ENCODE peak calls at places on chromosomes 2 and 18, in six cellular contexts. One of them, this sample, is unnamed.

GRCh38 chr2:121246704-121247255 is 38.2 kb downstream of the TFCP2L1 start:
- DNase-seq in right lobe of liver: no peak
- DNase-seq in testis: no peak
- DNase-seq in thyroid gland: no peak
- DNase-seq in adrenal gland: no peak
- DNase-seq in stomach: no peak
- DNase-seq in this sample: no peak

GRCh38 chr18:61606759-61607158 is 273.5 kb downstream of the CDH20 start:
- DNase-seq in adrenal gland: peak; percentile 82
- DNase-seq in testis: peak; percentile 69
- DNase-seq in thyroid gland: peak; percentile 79
- DNase-seq in stomach: peak; percentile 40
- DNase-seq in right lobe of liver: peak; percentile 30
- DNase-seq in this sample: peak; percentile 57

GRCh38 chr2:44965684-44966083 is 24.2 kb downstream of the SIX3 start:
- DNase-seq in stomach: no peak
- DNase-seq in testis: no peak
- DNase-seq in adrenal gland: no peak
- DNase-seq in right lobe of liver: no peak
- DNase-seq in thyroid gland: no peak
- DNase-seq in this sample: no peak

GRCh38 chr2:121289271-121289670 is 4.3 kb upstream of the TFCP2L1 start:
- DNase-seq in adrenal gland: no peak
- DNase-seq in testis: no peak
- DNase-seq in stomach: no peak
- DNase-seq in thyroid gland: peak; percentile 44
- DNase-seq in right lobe of liver: no peak
- DNase-seq in this sample: no peak

GRCh38 chr18:14093526-14093925 is 38.7 kb downstream of the ZNF519 start:
- DNase-seq in adrenal gland: no peak
- DNase-seq in stomach: no peak
- DNase-seq in testis: no peak
- DNase-seq in thyroid gland: no peak
- DNase-seq in right lobe of liver: no peak
- DNase-seq in this sample: no peak

GRCh38 chr18:70840649-70841048 is 551.8 kb downstream of the SOCS6 start:
- DNase-seq in stomach: no peak
- DNase-seq in testis: no peak
- DNase-seq in thyroid gland: no peak
- DNase-seq in right lobe of liver: no peak
- DNase-seq in adrenal gland: no peak
- DNase-seq in this sample: no peak

GRCh38 chr2:44184106-44184505 is 15.4 kb downstream of the PPM1B start:
- DNase-seq in stomach: no peak
- DNase-seq in testis: no peak
- DNase-seq in adrenal gland: no peak
- DNase-seq in right lobe of liver: no peak
- DNase-seq in thyroid gland: no peak
- DNase-seq in this sample: no peak

GRCh38 chr2:85826990-85827878 is 61.6 kb downstream of the ST3GAL5 start:
- DNase-seq in right lobe of liver: peak; percentile 74
- DNase-seq in thyroid gland: peak; percentile 83
- DNase-seq in stomach: peak; percentile 82
- DNase-seq in testis: peak; percentile 82
- DNase-seq in adrenal gland: peak; percentile 87
- DNase-seq in this sample: peak; percentile 45

GRCh38 chr2:239946570-239947311 is 78.4 kb downstream of the NDUFA10 start:
- DNase-seq in testis: no peak
- DNase-seq in adrenal gland: no peak
- DNase-seq in stomach: no peak
- DNase-seq in right lobe of liver: no peak
- DNase-seq in thyroid gland: no peak
- DNase-seq in this sample: peak; percentile 2

GRCh38 chr18:34651586-34652369 is 58.3 kb upstream of the DTNA start:
- DNase-seq in thyroid gland: no peak
- DNase-seq in testis: no peak
- DNase-seq in stomach: no peak
- DNase-seq in right lobe of liver: no peak
- DNase-seq in adrenal gland: no peak
- DNase-seq in this sample: no peak

GRCh38 chr2:85668009-85668856 is at the start of gene SFTPB:
- DNase-seq in adrenal gland: no peak
- DNase-seq in right lobe of liver: no peak
- DNase-seq in thyroid gland: no peak
- DNase-seq in stomach: no peak
- DNase-seq in testis: no peak
- DNase-seq in this sample: no peak

GRCh38 chr18:61574665-61575064 is 241.4 kb downstream of the CDH20 start:
- DNase-seq in stomach: no peak
- DNase-seq in right lobe of liver: no peak
- DNase-seq in thyroid gland: no peak
- DNase-seq in testis: no peak
- DNase-seq in adrenal gland: no peak
- DNase-seq in this sample: no peak

GRCh38 chr2:112230371-112230770 is 24.5 kb downstream of the ZC3H8 start:
- DNase-seq in stomach: no peak
- DNase-seq in testis: no peak
- DNase-seq in right lobe of liver: no peak
- DNase-seq in adrenal gland: no peak
- DNase-seq in thyroid gland: no peak
- DNase-seq in this sample: no peak

GRCh38 chr2:191680639-191681038 is 2.7 kb downstream of the NABP1 start:
- DNase-seq in adrenal gland: no peak
- DNase-seq in testis: no peak
- DNase-seq in thyroid gland: no peak
- DNase-seq in stomach: no peak
- DNase-seq in right lobe of liver: no peak
- DNase-seq in this sample: no peak

GRCh38 chr2:199197448-199197847 is 260.3 kb downstream of the SATB2 start:
- DNase-seq in testis: no peak
- DNase-seq in stomach: no peak
- DNase-seq in right lobe of liver: no peak
- DNase-seq in thyroid gland: no peak
- DNase-seq in adrenal gland: no peak
- DNase-seq in this sample: no peak

GRCh38 chr18:23300211-23300887 is 152.7 kb upstream of the RIOK3 start:
- DNase-seq in testis: no peak
- DNase-seq in stomach: no peak
- DNase-seq in right lobe of liver: no peak
- DNase-seq in thyroid gland: peak; percentile 80
- DNase-seq in adrenal gland: no peak
- DNase-seq in this sample: no peak

GRCh38 chr2:240013343-240013742 is 11.8 kb downstream of the NDUFA10 start:
- DNase-seq in right lobe of liver: no peak
- DNase-seq in adrenal gland: no peak
- DNase-seq in stomach: no peak
- DNase-seq in thyroid gland: no peak
- DNase-seq in testis: no peak
- DNase-seq in this sample: no peak

GRCh38 chr2:25829828-25830227 is 48.5 kb downstream of the ASXL2 start:
- DNase-seq in right lobe of liver: no peak
- DNase-seq in thyroid gland: no peak
- DNase-seq in testis: no peak
- DNase-seq in stomach: no peak
- DNase-seq in adrenal gland: no peak
- DNase-seq in this sample: no peak

GRCh38 chr2:36453652-36454051 is 98.1 kb downstream of the CRIM1 start:
- DNase-seq in thyroid gland: no peak
- DNase-seq in adrenal gland: no peak
- DNase-seq in stomach: no peak
- DNase-seq in right lobe of liver: no peak
- DNase-seq in testis: no peak
- DNase-seq in this sample: no peak

GRCh38 chr2:99804969-99805368 is 315.2 kb upstream of the REV1 start:
- DNase-seq in right lobe of liver: no peak
- DNase-seq in thyroid gland: no peak
- DNase-seq in testis: no peak
- DNase-seq in adrenal gland: no peak
- DNase-seq in stomach: no peak
- DNase-seq in this sample: no peak

GRCh38 chr18:53191634-53192033 is 851.6 kb downstream of the DCC start:
- DNase-seq in right lobe of liver: no peak
- DNase-seq in adrenal gland: no peak
- DNase-seq in thyroid gland: no peak
- DNase-seq in stomach: no peak
- DNase-seq in testis: no peak
- DNase-seq in this sample: no peak

GRCh38 chr2:136384541-136385303 is 266.8 kb upstream of the CXCR4 start:
- DNase-seq in adrenal gland: peak; percentile 68
- DNase-seq in testis: peak; percentile 57
- DNase-seq in stomach: no peak
- DNase-seq in thyroid gland: peak; percentile 33
- DNase-seq in right lobe of liver: no peak
- DNase-seq in this sample: no peak

GRCh38 chr2:232104076-232104646 is 142.6 kb downstream of the DIS3L2 start:
- DNase-seq in right lobe of liver: no peak
- DNase-seq in thyroid gland: peak; percentile 60
- DNase-seq in adrenal gland: no peak
- DNase-seq in testis: no peak
- DNase-seq in stomach: no peak
- DNase-seq in this sample: no peak

GRCh38 chr2:211228559-211228958 is 672.2 kb downstream of the CPS1 start:
- DNase-seq in right lobe of liver: no peak
- DNase-seq in thyroid gland: peak; percentile 24
- DNase-seq in testis: no peak
- DNase-seq in stomach: no peak
- DNase-seq in adrenal gland: no peak
- DNase-seq in this sample: no peak

GRCh38 chr2:180559766-180560165 is 420.6 kb upstream of the UBE2E3 start:
- DNase-seq in testis: no peak
- DNase-seq in right lobe of liver: no peak
- DNase-seq in adrenal gland: peak; percentile 1
- DNase-seq in stomach: no peak
- DNase-seq in thyroid gland: no peak
- DNase-seq in this sample: no peak

GRCh38 chr2:174607989-174608865 is 10.6 kb upstream of the WIPF1 start:
- DNase-seq in stomach: no peak
- DNase-seq in right lobe of liver: no peak
- DNase-seq in testis: no peak
- DNase-seq in adrenal gland: no peak
- DNase-seq in thyroid gland: no peak
- DNase-seq in this sample: no peak

GRCh38 chr18:78983530-78983929 is 3.9 kb downstream of the SALL3 start:
- DNase-seq in right lobe of liver: no peak
- DNase-seq in testis: no peak
- DNase-seq in thyroid gland: no peak
- DNase-seq in adrenal gland: no peak
- DNase-seq in stomach: no peak
- DNase-seq in this sample: no peak

GRCh38 chr18:54149078-54149697 is 75.3 kb downstream of the MBD2 start:
- DNase-seq in testis: peak; percentile 64
- DNase-seq in adrenal gland: peak; percentile 71
- DNase-seq in right lobe of liver: no peak
- DNase-seq in thyroid gland: peak; percentile 24
- DNase-seq in stomach: no peak
- DNase-seq in this sample: no peak

GRCh38 chr18:3002766-3003165 is 10.2 kb downstream of the LPIN2 start:
- DNase-seq in adrenal gland: no peak
- DNase-seq in right lobe of liver: no peak
- DNase-seq in stomach: no peak
- DNase-seq in thyroid gland: no peak
- DNase-seq in testis: no peak
- DNase-seq in this sample: no peak

DNA sequence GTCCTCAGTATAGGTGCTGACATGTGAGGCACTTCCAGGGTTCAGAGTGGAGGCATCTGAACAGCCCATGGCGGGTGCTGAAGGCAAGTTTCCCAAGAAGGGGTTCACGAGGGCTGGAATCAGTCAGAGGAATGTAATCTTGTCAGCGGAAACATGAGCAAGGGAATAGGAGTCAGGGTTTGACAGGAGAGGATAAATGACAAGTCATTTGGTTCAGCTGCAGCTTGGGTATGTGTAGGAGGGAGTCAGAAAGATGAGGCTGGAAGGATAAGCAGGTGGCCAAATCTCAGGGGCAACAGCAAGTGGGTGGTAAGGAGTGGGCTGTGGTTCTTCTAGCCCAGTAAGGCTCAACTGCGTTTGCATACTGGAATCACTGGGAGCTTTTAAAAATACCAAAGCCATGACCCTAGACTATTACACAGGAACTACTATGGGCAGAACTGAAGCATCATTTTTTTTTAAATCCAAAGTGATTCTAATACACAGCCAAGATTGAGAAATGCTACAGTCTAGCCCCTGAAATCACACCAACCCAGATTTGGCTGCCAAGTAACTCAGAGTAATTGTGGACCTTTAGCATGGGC is 41.8 kb upstream of the NAB1 start:
- DNase-seq in stomach: no peak
- DNase-seq in adrenal gland: no peak
- DNase-seq in right lobe of liver: no peak
- DNase-seq in thyroid gland: no peak
- DNase-seq in testis: no peak
- DNase-seq in this sample: no peak
- TF ChIP-seq POLR2A in stomach: no peak
- TF ChIP-seq POLR2A in adrenal gland: no peak
- TF ChIP-seq POLR2A in right lobe of liver: no peak
- TF ChIP-seq POLR2A in thyroid gland: no peak
- TF ChIP-seq POLR2A in testis: no peak
- TF ChIP-seq POLR2A in this sample: no peak

GRCh38 chr2:16153754-16154035 is 213.3 kb downstream of the MYCN start:
- DNase-seq in thyroid gland: no peak
- DNase-seq in testis: no peak
- DNase-seq in right lobe of liver: no peak
- DNase-seq in adrenal gland: no peak
- DNase-seq in stomach: no peak
- DNase-seq in this sample: no peak
- H3K9me3 ChIP-seq in thyroid gland: no peaks in the 10 kb centered on the region
- H3K9me3 ChIP-seq in testis: no peaks in the 10 kb centered on the region
- H3K9me3 ChIP-seq in right lobe of liver: no peaks in the 10 kb centered on the region
- H3K9me3 ChIP-seq in adrenal gland: no peaks in the 10 kb centered on the region
- H3K9me3 ChIP-seq in stomach: no peaks in the 10 kb centered on the region
- H3K9me3 ChIP-seq in this sample: no peaks in the 10 kb centered on the region

DNA sequence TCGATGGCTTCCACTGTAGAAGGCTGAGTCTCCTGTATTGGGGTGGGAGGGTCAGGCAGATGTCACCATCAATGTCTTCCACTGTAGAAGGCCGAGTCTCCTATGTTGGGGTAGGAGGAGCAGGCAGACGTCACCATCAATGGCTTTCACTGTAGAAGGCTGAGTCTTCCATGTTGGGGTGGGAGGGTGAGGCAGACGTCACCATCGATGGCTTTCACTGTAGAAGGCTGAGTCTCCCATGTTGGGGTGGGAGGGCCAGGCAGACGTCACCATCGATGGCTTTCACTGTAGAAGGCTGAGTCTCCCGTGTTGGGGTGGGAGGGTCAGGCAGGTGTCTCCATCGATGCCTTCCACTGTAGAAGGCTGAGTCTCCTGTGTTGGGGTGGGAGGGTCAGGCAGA is 117.5 kb upstream of the TPO start:
- DNase-seq in thyroid gland: no peak
- DNase-seq in stomach: no peak
- DNase-seq in testis: no peak
- DNase-seq in right lobe of liver: no peak
- DNase-seq in adrenal gland: no peak
- DNase-seq in this sample: no peak
- TF ChIP-seq CTCF in thyroid gland: no peak
- TF ChIP-seq CTCF in stomach: no peak
- TF ChIP-seq CTCF in testis: no peak
- TF ChIP-seq CTCF in right lobe of liver: no peak
- TF ChIP-seq CTCF in adrenal gland: no peak
- TF ChIP-seq CTCF in this sample: no peak

GRCh38 chr2:222272446-222273035 is 26.3 kb downstream of the PAX3 start:
- DNase-seq in testis: no peak
- DNase-seq in stomach: no peak
- DNase-seq in adrenal gland: no peak
- DNase-seq in right lobe of liver: no peak
- DNase-seq in thyroid gland: no peak
- DNase-seq in this sample: no peak
- TF ChIP-seq POLR2A in testis: no peak
- TF ChIP-seq POLR2A in stomach: no peak
- TF ChIP-seq POLR2A in adrenal gland: no peak
- TF ChIP-seq POLR2A in right lobe of liver: no peak
- TF ChIP-seq POLR2A in thyroid gland: no peak
- TF ChIP-seq POLR2A in this sample: no peak